ENCODE peak calls at places on chromosomes 5 and 9, in four cellular contexts. Q is HepG2, Z is GM12878, S is K562. P is an unnamed sample.
A peak's percentile ranks its signal among the peaks of the same experiment; 100 is the strongest.

GRCh38 chr5:67984546-67984945 is 231.0 kb upstream of the PIK3R1 start:
- DNase-seq in Q (no peak), Z (no peak), S (no peak), P (no peak)

GRCh38 chr5:41835625-41836024 is 34.6 kb downstream of the OXCT1 start:
- DNase-seq in Q (no peak), Z (no peak), S (no peak), P (peak; percentile 25)

GRCh38 chr5:157965040-157965439 is 106.1 kb upstream of the CLINT1 start:
- DNase-seq in Q (no peak), Z (no peak), S (no peak), P (peak; percentile 63)

GRCh38 chr5:8456846-8457186 is 587.9 kb downstream of the MTRR start:
- DNase-seq in Q (no peak), Z (no peak), S (no peak), P (peak; percentile 6)

GRCh38 chr5:10140195-10140973 is 109.3 kb downstream of the ATPSCKMT start:
- DNase-seq in Q (peak; percentile 35), Z (no peak), S (peak; percentile 34), P (peak; percentile 40)

GRCh38 chr9:112380771-112381181 is 868 bp downstream of the HSDL2 start:
- DNase-seq in Q (peak; percentile 42), Z (peak; percentile 34), S (peak; percentile 16), P (no peak)

GRCh38 chr9:69412741-69413150 is 87.7 kb downstream of the ENTREP1 start:
- DNase-seq in Q (peak; percentile 39), Z (no peak), S (peak; percentile 68), P (peak; percentile 15)

GRCh38 chr5:154196955-154197652 is 6.6 kb downstream of the GALNT10 start:
- DNase-seq in Q (peak; percentile 46), Z (no peak), S (peak; percentile 83), P (no peak)

GRCh38 chr9:115098226-115098965 is 19.6 kb downstream of the TNC start:
- DNase-seq in Q (no peak), Z (no peak), S (no peak), P (no peak)

GRCh38 chr9:110828148-110828730 is 159.6 kb downstream of the MUSK start:
- DNase-seq in Q (no peak), Z (no peak), S (no peak), P (no peak)

GRCh38 chr9:708182-708555 is 133.3 kb upstream of the DMRT1 start:
- DNase-seq in Q (no peak), Z (no peak), S (no peak), P (peak; percentile 13)
- TF ChIP-seq JUND in Q (no peak), Z (no peak), S (no peak), P (no peak)

DNA sequence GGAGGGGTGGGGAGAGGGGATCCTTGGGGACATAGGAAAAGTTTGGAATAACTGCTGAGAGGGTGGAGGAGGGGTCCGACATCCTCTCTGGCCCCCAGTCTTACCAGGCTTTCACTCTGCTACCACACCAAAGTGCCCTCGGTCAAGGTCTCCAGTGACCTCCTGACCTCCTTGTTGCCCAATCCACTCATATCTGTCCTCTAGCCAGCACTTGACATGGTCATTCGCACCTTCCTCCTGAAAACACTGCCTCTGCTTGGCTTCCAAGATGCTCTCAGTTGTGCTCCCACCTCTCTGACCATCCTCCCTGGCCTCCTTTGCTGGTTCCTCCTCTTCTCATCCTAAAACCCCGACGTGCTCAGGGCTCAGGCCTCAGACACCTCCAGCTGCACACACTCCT is 107.9 kb upstream of the MVB12B start:
- DNase-seq in Q (no peak), Z (no peak), S (no peak), P (no peak)
- TF ChIP-seq JUND in Q (no peak), Z (no peak), S (no peak), P (no peak)

GRCh38 chr9:72480931-72481330 is 40.5 kb upstream of the TMC1 start:
- DNase-seq in Q (peak; percentile 10), Z (no peak), S (no peak), P (no peak)
- TF ChIP-seq JUND in Q (no peak), Z (no peak), S (no peak), P (no peak)

GRCh38 chr5:92748072-92748676 is 832.8 kb downstream of the NR2F1-AS1 start:
- DNase-seq in Q (no peak), Z (no peak), S (no peak), P (no peak)

DNA sequence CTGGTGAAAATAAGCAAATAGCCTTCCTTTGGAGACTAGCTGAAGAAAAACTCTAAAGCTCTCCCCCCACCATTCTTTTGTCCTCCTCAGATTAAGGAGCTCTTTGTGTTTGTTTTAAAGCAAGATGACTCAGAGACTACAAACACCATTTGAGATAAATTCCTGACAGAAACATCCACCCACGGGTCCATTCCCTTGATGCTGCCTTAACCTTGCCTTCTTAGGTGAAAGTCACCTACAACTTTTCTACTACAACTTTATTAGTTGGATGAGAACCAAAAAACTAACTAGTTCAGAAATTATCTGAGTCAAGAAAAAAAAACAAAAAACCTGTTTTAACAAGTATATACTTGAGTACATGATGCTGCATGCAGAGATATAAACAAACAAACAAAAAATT is 831.1 kb downstream of the NR2F1-AS1 start:
- DNase-seq in Q (peak; percentile 5), Z (no peak), S (no peak), P (no peak)
- TF ChIP-seq JUND in Q (no peak), Z (no peak), S (no peak), P (no peak)

DNA sequence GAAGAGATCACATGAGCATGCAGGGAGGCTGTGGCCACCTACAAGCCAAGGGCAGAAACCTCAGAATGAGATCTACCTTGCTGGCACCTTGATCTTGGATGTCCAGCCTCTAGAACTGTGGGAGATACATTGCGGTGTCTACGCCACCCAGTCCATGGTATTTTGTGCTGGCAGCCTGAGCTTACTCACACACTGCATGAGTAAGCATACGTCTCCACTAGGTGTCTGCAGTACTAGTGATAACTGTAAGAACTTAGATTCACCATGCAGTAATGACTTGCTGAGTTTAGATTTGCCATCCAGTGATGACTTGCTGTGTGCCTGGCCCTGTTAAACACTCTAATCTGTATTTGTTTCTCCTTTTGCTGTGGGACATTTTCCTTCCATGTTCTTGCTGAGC is 417.7 kb downstream of the GADD45G start:
- DNase-seq in Q (no peak), Z (no peak), S (no peak), P (no peak)
- TF ChIP-seq JUND in Q (no peak), Z (no peak), S (no peak), P (no peak)

DNA sequence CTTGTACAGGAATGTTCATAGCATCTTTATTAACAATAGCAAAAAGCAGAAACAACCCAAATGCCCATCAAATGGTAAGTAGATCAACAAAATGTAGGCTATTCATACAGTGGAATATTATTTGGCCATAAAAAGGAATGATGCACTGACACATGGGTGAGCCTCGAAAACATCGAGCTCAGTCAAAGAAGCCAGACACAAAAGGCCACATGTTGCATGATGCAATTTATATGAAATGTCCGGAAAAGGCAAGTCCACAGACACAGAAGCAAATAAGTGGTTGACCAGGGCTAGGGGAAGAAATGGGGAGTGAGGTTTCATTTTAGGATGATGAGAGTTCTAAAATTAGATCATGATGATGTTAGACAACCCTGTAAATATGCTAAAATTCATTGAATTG is 16.5 kb upstream of the SLC2A8 start:
- DNase-seq in Q (no peak), Z (no peak), S (no peak), P (no peak)
- TF ChIP-seq JUND in Q (no peak), Z (no peak), S (peak; percentile 49), P (no peak)

P was measured in T47D.